ENCODE peak calls at places on chromosomes 6 and 20, in nine cellular contexts. R is Right ventricle myocardium superior; X is kidney epithelial cell; L is cardiac muscle cell; G is EL; Y is M059J; B is SW480; C is stimulated activated CD4-positive, alpha-beta T cell treated with anti-CD3 and anti-CD28 coated beads, Interleukin-1b, Interleukin-23, amount 100 ng/mL, for 1 hour; N is transverse colon. F is an unnamed sample.

GRCh38 chr6:14681699-14682487 is 564.0 kb upstream of the JARID2 start:
- DNase-seq in R (no peak), X (no peak), L (peak; percentile 39), G (no peak), Y (peak; percentile 71), B (no peak), C (no peak), N (no peak), F (no peak)

GRCh38 chr6:44704240-44705150 is 317.0 kb downstream of the CDC5L start:
- DNase-seq in R (no peak), X (no peak), L (no peak), G (no peak), Y (no peak), B (no peak), C (no peak), N (no peak), F (no peak)

GRCh38 chr20:37345339-37346231 is at the start of gene SRC:
- DNase-seq in R (peak; percentile 89), X (no peak), L (peak; percentile 84), G (peak; percentile 85), Y (peak; percentile 78), B (peak; percentile 74), C (no peak), N (peak; percentile 91), F (peak; percentile 74)

GRCh38 chr6:47785187-47785586 is 3.4 kb downstream of the OPN5 start:
- DNase-seq in R (no peak), X (peak; percentile 61), L (no peak), G (no peak), Y (no peak), B (no peak), C (no peak), N (no peak), F (no peak)

GRCh38 chr6:34324738-34325444 is 67.6 kb downstream of the NUDT3 start:
- DNase-seq in R (peak; percentile 55), X (no peak), L (peak; percentile 78), G (no peak), Y (no peak), B (no peak), C (no peak), N (no peak), F (no peak)

GRCh38 chr6:150050846-150051245 is 18.1 kb downstream of the ULBP3 start:
- DNase-seq in R (no peak), X (no peak), L (no peak), G (no peak), Y (no peak), B (no peak), C (no peak), N (no peak), F (no peak)

GRCh38 chr6:131488780-131489179 is 84.2 kb upstream of the ARG1 start:
- DNase-seq in R (no peak), X (no peak), L (no peak), G (peak; percentile 18), Y (peak; percentile 46), B (no peak), C (no peak), N (no peak), F (no peak)

GRCh38 chr6:169913096-169913615 is 161.7 kb downstream of the ERMARD start:
- DNase-seq in R (no peak), X (no peak), L (no peak), G (no peak), Y (no peak), B (no peak), C (no peak), N (no peak), F (no peak)

GRCh38 chr6:144319193-144319592 is 34.1 kb downstream of the UTRN start:
- DNase-seq in R (no peak), X (no peak), L (no peak), G (no peak), Y (no peak), B (no peak), C (no peak), N (no peak), F (no peak)

GRCh38 chr6:3320238-3320637 is 61.5 kb downstream of the PSMG4 start:
- DNase-seq in R (no peak), X (no peak), L (no peak), G (no peak), Y (no peak), B (no peak), C (no peak), N (no peak), F (no peak)

GRCh38 chr6:51792273-51793030 is 295.0 kb downstream of the PKHD1 start:
- DNase-seq in R (no peak), X (no peak), L (no peak), G (no peak), Y (no peak), B (no peak), C (no peak), N (no peak), F (no peak)

GRCh38 chr20:62707281-62707941 is 1.2 kb upstream of the NTSR1 start:
- DNase-seq in R (peak; percentile 20), X (no peak), L (no peak), G (no peak), Y (no peak), B (peak; percentile 36), C (no peak), N (no peak), F (no peak)

GRCh38 chr6:121944361-121944760 is 455.1 kb upstream of the HSF2 start:
- DNase-seq in R (no peak), X (no peak), L (peak; percentile 6), G (peak; percentile 7), Y (peak; percentile 80), B (no peak), C (no peak), N (no peak), F (no peak)

GRCh38 chr6:53795702-53796450 is 1.1 kb downstream of the LRRC1 start:
- DNase-seq in R (peak; percentile 43), X (no peak), L (peak; percentile 19), G (peak; percentile 34), Y (peak; percentile 49), B (peak; percentile 43), C (no peak), N (peak; percentile 58), F (peak; percentile 29)

GRCh38 chr6:47633141-47633540 is 65.2 kb upstream of the ADGRF4 start:
- DNase-seq in R (no peak), X (no peak), L (peak; percentile 20), G (peak; percentile 4), Y (peak; percentile 34), B (no peak), C (no peak), N (no peak), F (no peak)

GRCh38 chr6:7976485-7977010 is 66.0 kb upstream of the TXNDC5 start:
- DNase-seq in R (no peak), X (no peak), L (no peak), G (no peak), Y (no peak), B (no peak), C (no peak), N (no peak), F (no peak)

GRCh38 chr20:4836473-4836872 is 114.8 kb downstream of the PRND start:
- DNase-seq in R (no peak), X (no peak), L (no peak), G (no peak), Y (no peak), B (no peak), C (no peak), N (no peak), F (no peak)